ENCODE peak calls at places on chromosomes 11 and 22, in seven cellular contexts. J is heart right ventricle; G is aorta; U is CD4-positive, CD25-positive, alpha-beta regulatory T cell; W is upper lobe of right lung; B is OCI-LY7; C is suprapubic skin. R is an unnamed sample. For H3K36me3, the result is how much of the 10 kb centered on the place peaks cover.

GRCh38 chr11:63590024-63590788 is 24.0 kb downstream of the PLAAT3 start:
- DNase-seq in W (no peak), B (no peak), U (no peak), C (no peak), G (no peak), J (no peak), R (no peak)

GRCh38 chr22:37904572-37905533 is 1.2 kb upstream of the MICALL1 start:
- DNase-seq in U (no peak), J (peak), B (no peak), C (no peak), G (peak), W (no peak), R (no peak)

GRCh38 chr22:50527921-50528681 is 1.7 kb downstream of the TYMP start:
- DNase-seq in G (no peak), C (no peak), W (no peak), B (peak), J (no peak), U (no peak), R (no peak)

GRCh38 chr11:71420455-71421241 is 27.5 kb downstream of the DHCR7 start:
- DNase-seq in J (no peak), B (peak), C (no peak), U (peak), G (no peak), W (no peak), R (no peak)

GRCh38 chr11:57402188-57403066 is 12.0 kb upstream of the PRG2 start:
- DNase-seq in W (no peak), U (no peak), J (no peak), C (no peak), G (no peak), B (no peak), R (no peak)

GRCh38 chr11:19779740-19780139 is 67.1 kb downstream of the NAV2 start:
- DNase-seq in J (no peak), U (no peak), W (no peak), G (no peak), B (no peak), C (no peak), R (no peak)

GRCh38 chr11:130146797-130147196 is 12.8 kb upstream of the ST14 start:
- DNase-seq in U (peak), G (no peak), W (no peak), C (no peak), B (peak), J (peak), R (no peak)

GRCh38 chr11:78583889-78584288 is 9.2 kb upstream of the NARS2 start:
- DNase-seq in W (no peak), U (no peak), J (no peak), G (no peak), C (no peak), B (peak), R (no peak)

GRCh38 chr11:65185869-65186341 is 4.2 kb downstream of the CAPN1 start:
- DNase-seq in G (peak), C (no peak), J (no peak), B (peak), W (no peak), U (no peak), R (no peak)

GRCh38 chr22:49042066-49042465 is 785.6 kb downstream of the BRD1 start:
- DNase-seq in B (no peak), J (no peak), G (no peak), C (peak), W (no peak), U (no peak), R (no peak)

GRCh38 chr11:2752923-2753322 is 53.1 kb upstream of the KCNQ1OT1 start:
- DNase-seq in W (peak), B (no peak), J (no peak), C (peak), U (no peak), G (peak), R (no peak)

GRCh38 chr11:5232150-5232549 is 2.1 kb downstream of the HBD start:
- DNase-seq in J (no peak), U (no peak), B (no peak), W (no peak), G (no peak), C (no peak), R (no peak)

GRCh38 chr11:119964136-119965025 is 173.5 kb downstream of the TRIM29 start:
- DNase-seq in C (no peak), U (no peak), W (no peak), J (no peak), G (no peak), B (no peak), R (no peak)

GRCh38 chr11:112477152-112477928 is 216.7 kb upstream of the PLET1 start:
- DNase-seq in B (no peak), C (no peak), J (no peak), U (no peak), G (no peak), W (no peak), R (no peak)

GRCh38 chr22:40215266-40215665 is 37.5 kb downstream of the TNRC6B start:
- DNase-seq in B (peak), C (peak), W (peak), G (no peak), U (peak), J (no peak), R (no peak)

GRCh38 chr11:127620660-127621059 is 620.1 kb upstream of the KIRREL3 start:
- DNase-seq in W (no peak), G (no peak), U (no peak), B (no peak), J (no peak), C (no peak), R (no peak)

GRCh38 chr11:15819679-15820286 is 536.6 kb downstream of the SOX6 start:
- DNase-seq in U (peak), G (peak), W (peak), B (peak), C (peak), J (peak), R (no peak)

GRCh38 chr22:33921576-33922181 is 1.4 kb upstream of the LARGE1 start:
- DNase-seq in B (peak), J (peak), C (peak), U (peak), W (peak), G (peak), R (no peak)

GRCh38 chr11:35622070-35622469 is 3.8 kb downstream of the FJX1 start:
- DNase-seq in U (no peak), J (no peak), W (no peak), G (no peak), C (no peak), B (no peak), R (no peak)

GRCh38 chr11:106228996-106229395 is 151.5 kb downstream of the AASDHPPT start:
- DNase-seq in J (no peak), W (no peak), C (no peak), U (no peak), B (no peak), G (no peak), R (no peak)

GRCh38 chr11:12765428-12765827 is 91.2 kb downstream of the TEAD1 start:
- DNase-seq in W (no peak), G (no peak), J (peak), C (no peak), B (peak), U (no peak), R (no peak)

GRCh38 chr11:117851091-117851490 is 25.4 kb downstream of the FXYD6 start:
- DNase-seq in W (no peak), U (no peak), B (no peak), G (peak), J (no peak), C (no peak), R (no peak)

GRCh38 chr11:113574586-113574985 is 99.4 kb upstream of the DRD2 start:
- DNase-seq in J (no peak), B (no peak), U (no peak), W (no peak), C (no peak), G (no peak), R (no peak)

GRCh38 chr11:25065711-25066110 is 568.9 kb downstream of the LUZP2 start:
- DNase-seq in C (no peak), W (no peak), B (no peak), J (no peak), G (no peak), U (no peak), R (no peak)

GRCh38 chr11:65129649-65130441 is 4.5 kb downstream of the SYVN1 start:
- DNase-seq in J (no peak), C (peak), U (no peak), G (no peak), B (peak), W (peak), R (no peak)

GRCh38 chr11:124070906-124071621 is 29.9 kb upstream of the OR10G7 start:
- DNase-seq in W (peak), C (peak), B (peak), U (peak), G (peak), J (peak), R (peak)

GRCh38 chr22:46079861-46080821 is 70.2 kb upstream of the PPARA start:
- DNase-seq in C (peak), U (no peak), W (peak), B (no peak), G (peak), J (peak), R (no peak)

GRCh38 chr11:47179655-47179991 is 2.9 kb upstream of the ARFGAP2 start:
- DNase-seq in B (peak), C (no peak), J (no peak), U (peak), G (no peak), W (no peak), R (no peak)

GRCh38 chr11:69270929-69271328 is 23.0 kb upstream of the MYEOV start:
- DNase-seq in B (no peak), G (no peak), U (no peak), J (no peak), W (peak), C (no peak), R (no peak)

GRCh38 chr11:26730711-26731460 is 9.0 kb upstream of the SLC5A12 start:
- DNase-seq in W (no peak), U (no peak), B (no peak), J (no peak), C (no peak), G (no peak), R (no peak)

GRCh38 chr11:2093575-2094353 is 45.4 kb downstream of the IGF2 start:
- DNase-seq in U (no peak), G (peak), C (peak), J (peak), W (peak), B (no peak), R (no peak)

GRCh38 chr11:61174949-61175348 is 13.7 kb upstream of the VPS37C start:
- DNase-seq in U (no peak), B (no peak), G (no peak), C (no peak), J (no peak), W (no peak), R (no peak)

GRCh38 chr11:95453616-95454118 is 222.7 kb upstream of the SESN3 start:
- DNase-seq in B (no peak), C (no peak), G (peak), W (peak), U (no peak), J (peak), R (no peak)

DNA sequence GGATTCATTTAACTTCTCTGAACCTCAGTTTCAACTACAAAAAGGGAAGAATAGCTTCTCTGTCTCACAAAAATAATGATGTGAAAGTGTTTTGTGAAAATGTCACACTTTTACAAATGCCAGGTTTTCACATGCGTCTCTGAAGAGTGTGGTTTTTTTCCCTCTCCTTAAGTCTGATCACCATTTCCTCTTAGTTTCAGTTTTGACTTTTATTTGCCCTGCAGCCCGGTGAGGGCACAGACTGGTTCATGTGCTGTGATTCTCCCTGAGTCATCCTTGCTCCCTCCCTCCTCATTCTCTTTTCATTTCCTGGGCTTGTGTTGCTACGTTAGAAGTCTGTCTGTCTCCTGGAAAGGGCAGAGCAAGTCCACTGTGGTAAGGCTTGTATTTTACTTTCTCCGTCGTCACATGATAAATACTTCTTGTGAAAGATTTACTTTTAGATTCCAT is 67.8 kb downstream of the BID start:
- DNase-seq in J (peak), W (no peak), B (peak), G (no peak), C (no peak), U (peak), R (peak)
- H3K36me3 ChIP-seq in J (half or more), W (under half), B (half or more), G (under half), C (under half), U (under half), R (under half)

GRCh38 chr11:122808494-122808893 is 29.8 kb upstream of the CRTAM start:
- DNase-seq in B (peak), J (peak), U (no peak), G (no peak), C (no peak), W (no peak), R (no peak)
- H3K27ac ChIP-seq in B (no peak), J (peak), U (no peak), G (no peak), C (no peak), W (peak), R (no peak)

GRCh38 chr22:44628273-44628672 is 73.7 kb upstream of the PRR5 start:
- DNase-seq in G (peak), J (no peak), C (peak), B (no peak), U (no peak), W (peak), R (no peak)

GRCh38 chr22:44628856-44629255 is 73.1 kb upstream of the PRR5 start:
- DNase-seq in U (no peak), G (peak), W (peak), C (peak), J (no peak), B (no peak), R (no peak)

GRCh38 chr22:44625421-44625760 is 76.6 kb upstream of the PRR5 start:
- DNase-seq in G (no peak), W (no peak), J (no peak), C (no peak), U (no peak), B (no peak), R (no peak)

GRCh38 chr22:44625981-44626687 is 75.9 kb upstream of the PRR5 start:
- DNase-seq in G (peak), C (peak), U (peak), B (peak), J (peak), W (peak), R (peak)

GRCh38 chr22:44627521-44628139 is 74.4 kb upstream of the PRR5 start:
- DNase-seq in B (no peak), W (peak), U (no peak), C (no peak), G (no peak), J (no peak), R (no peak)
- H3K36me3 ChIP-seq in B (under half), W (under half), U (under half), C (under half), G (under half), J (under half), R (under half)

DNA sequence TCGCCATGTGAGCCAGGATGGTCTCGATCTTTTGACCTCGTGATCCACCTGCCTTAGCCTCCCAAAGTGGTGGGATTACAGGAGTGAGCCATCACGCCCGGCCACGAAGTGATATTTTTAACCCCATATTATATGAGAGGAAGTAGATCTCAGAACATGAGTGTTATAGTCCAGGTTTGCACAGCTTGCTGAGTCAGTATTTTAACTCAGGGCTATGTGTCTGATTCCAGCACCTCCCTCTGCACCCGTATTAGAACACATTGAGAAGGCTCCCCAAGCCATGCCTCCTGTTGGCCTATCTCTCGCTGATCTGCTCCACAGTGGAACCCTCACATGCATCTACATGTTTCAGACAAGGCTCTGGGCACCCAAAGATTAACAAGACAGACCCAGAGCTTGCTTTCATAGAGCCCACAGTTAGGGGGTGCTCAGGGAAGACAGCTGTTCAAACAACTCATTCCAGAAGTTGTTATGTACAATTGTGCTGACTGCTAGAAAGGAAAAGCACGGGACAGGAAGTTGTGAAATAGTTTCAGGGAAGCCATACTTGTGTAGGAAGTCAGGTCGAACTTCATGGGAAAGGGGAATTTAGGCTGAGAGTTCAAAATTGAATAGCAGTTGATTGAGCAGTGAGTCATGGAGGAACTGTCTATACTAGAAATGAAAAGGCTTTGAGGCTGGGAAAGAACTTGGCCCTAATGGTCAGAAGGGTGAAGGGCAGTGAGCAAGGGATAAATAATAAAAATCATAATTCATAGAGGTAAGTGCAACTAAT is 49.3 kb upstream of the CLPB start:
- DNase-seq in W (no peak), U (peak), G (no peak), C (no peak), J (peak), B (no peak), R (no peak)
- H3K27ac ChIP-seq in W (peak), U (no peak), G (no peak), C (peak), J (no peak), B (no peak), R (no peak)